ENCODE peak calls at places on chromosomes 6 and 20, in nine cellular contexts. R, N, F, M, T, C, V, A and J are unnamed samples.

GRCh38 chr6:24460966-24461365 is 28.4 kb downstream of the GPLD1 start:
- DNase-seq in R (no peak), N (no peak), F (no peak), M (no peak), T (no peak), C (no peak), V (no peak), A (no peak), J (no peak)

GRCh38 chr20:63536997-63537524 is at the start of gene PTK6:
- DNase-seq in R (no peak), N (peak; percentile 93), F (peak; percentile 89), M (peak; percentile 12), T (peak; percentile 90), C (no peak), V (no peak), A (peak; percentile 57), J (peak; percentile 90)

GRCh38 chr6:49504666-49505065 is 4.9 kb downstream of the GLYATL3 start:
- DNase-seq in R (no peak), N (no peak), F (no peak), M (no peak), T (no peak), C (no peak), V (no peak), A (no peak), J (no peak)

GRCh38 chr20:1646975-1647431 is 10.6 kb downstream of the SIRPG start:
- DNase-seq in R (no peak), N (no peak), F (no peak), M (no peak), T (no peak), C (no peak), V (no peak), A (no peak), J (no peak)

GRCh38 chr20:11234181-11234969 is 560.6 kb upstream of the JAG1 start:
- DNase-seq in R (no peak), N (no peak), F (no peak), M (no peak), T (no peak), C (no peak), V (no peak), A (no peak), J (no peak)

GRCh38 chr6:34190504-34191122 is 44.7 kb upstream of the GRM4 start:
- DNase-seq in R (no peak), N (peak; percentile 54), F (no peak), M (no peak), T (no peak), C (no peak), V (no peak), A (no peak), J (no peak)

GRCh38 chr20:40897177-40897700 is 131.4 kb upstream of the TOP1 start:
- DNase-seq in R (no peak), N (no peak), F (no peak), M (peak; percentile 65), T (no peak), C (peak; percentile 16), V (no peak), A (no peak), J (no peak)

GRCh38 chr6:20688710-20689500 is 154.6 kb downstream of the CDKAL1 start:
- DNase-seq in R (no peak), N (no peak), F (peak; percentile 18), M (no peak), T (no peak), C (no peak), V (no peak), A (no peak), J (no peak)

GRCh38 chr6:39035689-39036088 is 12.9 kb upstream of the GLP1R start:
- DNase-seq in R (no peak), N (no peak), F (no peak), M (no peak), T (no peak), C (no peak), V (no peak), A (no peak), J (no peak)

GRCh38 chr6:89708316-89708715 is 69.8 kb upstream of the LYRM2 start:
- DNase-seq in R (no peak), N (no peak), F (no peak), M (no peak), T (no peak), C (no peak), V (no peak), A (no peak), J (no peak)

GRCh38 chr6:105432797-105433196 is 29.9 kb upstream of the PREP start:
- DNase-seq in R (no peak), N (no peak), F (peak; percentile 1), M (no peak), T (no peak), C (peak; percentile 46), V (no peak), A (no peak), J (no peak)

GRCh38 chr6:107511410-107512070 is 21.6 kb downstream of the SOBP start:
- DNase-seq in R (no peak), N (no peak), F (no peak), M (no peak), T (no peak), C (no peak), V (no peak), A (peak; percentile 68), J (no peak)

GRCh38 chr20:25017257-25017803 is 24.8 kb upstream of the APMAP start:
- DNase-seq in R (no peak), N (peak; percentile 91), F (peak; percentile 86), M (no peak), T (peak; percentile 54), C (no peak), V (peak; percentile 2), A (peak; percentile 20), J (peak; percentile 88)

GRCh38 chr6:170292778-170293164 is 1.9 kb upstream of the DLL1 start:
- DNase-seq in R (no peak), N (no peak), F (no peak), M (no peak), T (peak; percentile 32), C (no peak), V (no peak), A (no peak), J (no peak)

GRCh38 chr6:44073612-44074382 is 53.5 kb downstream of the MRPL14 start:
- DNase-seq in R (no peak), N (no peak), F (peak; percentile 22), M (peak; percentile 39), T (no peak), C (no peak), V (no peak), A (peak; percentile 59), J (no peak)

GRCh38 chr6:105600342-105601293 is 197.7 kb upstream of the PREP start:
- DNase-seq in R (no peak), N (no peak), F (peak; percentile 16), M (no peak), T (no peak), C (peak; percentile 44), V (no peak), A (no peak), J (no peak)

GRCh38 chr6:47202638-47203037 is 107.1 kb downstream of the TNFRSF21 start:
- DNase-seq in R (no peak), N (no peak), F (no peak), M (no peak), T (no peak), C (no peak), V (no peak), A (no peak), J (no peak)

GRCh38 chr6:143325379-143326140 is 124.9 kb downstream of the ADAT2 start:
- DNase-seq in R (no peak), N (no peak), F (peak; percentile 38), M (no peak), T (no peak), C (no peak), V (no peak), A (no peak), J (no peak)